ENCODE peak calls at places on chromosomes 11 and 22, in six cellular contexts. Y is CD4-positive, CD25-positive, alpha-beta regulatory T cell; R is endodermal cell; S is tibial nerve; M is naive thymus-derived CD4-positive, alpha-beta T cell; P is heart left ventricle. D is an unnamed sample.
A peak's percentile ranks its signal among the peaks of the same experiment; 100 is the strongest.

GRCh38 chr11:83816572-83817187 is 530.5 kb upstream of the CCDC90B start:
- DNase-seq in Y (peak; percentile 10), R (no peak), S (no peak), M (no peak), P (no peak), D (no peak)

GRCh38 chr11:65491163-65491465 is 7.7 kb upstream of the MALAT1 start:
- DNase-seq in Y (no peak), R (no peak), S (no peak), M (no peak), P (no peak), D (peak; percentile 29)

GRCh38 chr11:108125126-108125525 is 3.8 kb downstream of the ACAT1 start:
- DNase-seq in Y (no peak), R (no peak), S (no peak), M (no peak), P (no peak), D (no peak)

GRCh38 chr11:36364551-36364950 is 68.5 kb downstream of the PRR5L start:
- DNase-seq in Y (no peak), R (no peak), S (no peak), M (no peak), P (no peak), D (no peak)

GRCh38 chr11:127063191-127063590 is 62.6 kb upstream of the KIRREL3 start:
- DNase-seq in Y (no peak), R (no peak), S (no peak), M (no peak), P (no peak), D (no peak)

GRCh38 chr11:116544721-116545120 is 228.1 kb downstream of the BUD13 start:
- DNase-seq in Y (no peak), R (peak; percentile 10), S (no peak), M (no peak), P (no peak), D (no peak)

GRCh38 chr11:108115495-108116140 is 5.7 kb upstream of the ACAT1 start:
- DNase-seq in Y (no peak), R (peak; percentile 55), S (peak; percentile 86), M (no peak), P (peak; percentile 88), D (peak; percentile 93)

GRCh38 chr11:76656571-76657081 is 13.9 kb downstream of the LRRC32 start:
- DNase-seq in Y (no peak), R (peak; percentile 53), S (no peak), M (no peak), P (peak; percentile 47), D (peak; percentile 19)

GRCh38 chr11:65036931-65037330 is 4.1 kb upstream of the SAC3D1 start:
- DNase-seq in Y (no peak), R (no peak), S (no peak), M (no peak), P (peak; percentile 74), D (peak; percentile 90)

GRCh38 chr11:69951821-69952590 is 126.1 kb upstream of the ANO1 start:
- DNase-seq in Y (no peak), R (peak; percentile 36), S (no peak), M (no peak), P (no peak), D (no peak)

GRCh38 chr11:42175203-42175602 is 715.8 kb upstream of the LRRC4C start:
- DNase-seq in Y (no peak), R (no peak), S (no peak), M (no peak), P (no peak), D (no peak)

GRCh38 chr11:7642747-7643146 is 30.6 kb downstream of the CYB5R2 start:
- DNase-seq in Y (no peak), R (no peak), S (no peak), M (no peak), P (no peak), D (no peak)

GRCh38 chr11:8813658-8814057 is 97.3 kb upstream of the AKIP1 start:
- DNase-seq in Y (peak; percentile 60), R (peak; percentile 96), S (peak; percentile 41), M (no peak), P (peak; percentile 77), D (peak; percentile 84)

GRCh38 chr11:93652161-93652597 is 9.3 kb upstream of the CEP295 start:
- DNase-seq in Y (peak; percentile 42), R (peak; percentile 73), S (no peak), M (no peak), P (no peak), D (peak; percentile 45)

GRCh38 chr11:57763568-57763967 is 2.0 kb downstream of the CTNND1 start:
- DNase-seq in Y (no peak), R (no peak), S (no peak), M (no peak), P (no peak), D (no peak)

GRCh38 chr11:75450826-75451783 is 18.1 kb upstream of the KLHL35 start:
- DNase-seq in Y (peak; percentile 29), R (peak; percentile 92), S (no peak), M (no peak), P (no peak), D (no peak)

GRCh38 chr22:26139320-26139719 is 29.9 kb upstream of the SEZ6L start:
- DNase-seq in Y (no peak), R (no peak), S (no peak), M (no peak), P (peak; percentile 20), D (no peak)

GRCh38 chr11:45896392-45897068 is 10.5 kb downstream of the FREY1 start:
- DNase-seq in Y (no peak), R (peak; percentile 85), S (no peak), M (no peak), P (no peak), D (no peak)

GRCh38 chr11:20119315-20119714 is 41.0 kb downstream of the DBX1 start:
- DNase-seq in Y (no peak), R (no peak), S (no peak), M (no peak), P (no peak), D (no peak)

GRCh38 chr11:19664896-19665548 is 47.6 kb upstream of the NAV2 start:
- DNase-seq in Y (no peak), R (no peak), S (no peak), M (no peak), P (no peak), D (no peak)

GRCh38 chr11:44817207-44817944 is 90.6 kb downstream of the TSPAN18 start:
- DNase-seq in Y (no peak), R (no peak), S (no peak), M (no peak), P (no peak), D (no peak)

GRCh38 chr22:29305836-29306174 is 645 bp upstream of the GAS2L1 start:
- DNase-seq in Y (no peak), R (no peak), S (no peak), M (no peak), P (no peak), D (no peak)

GRCh38 chr11:75507571-75507970 is 18.2 kb downstream of the GDPD5 start:
- DNase-seq in Y (no peak), R (no peak), S (no peak), M (no peak), P (no peak), D (no peak)

GRCh38 chr11:134071766-134072403 is 3.0 kb downstream of the JAM3 start:
- DNase-seq in Y (no peak), R (no peak), S (no peak), M (no peak), P (no peak), D (no peak)

GRCh38 chr11:19076744-19077589 is 16.4 kb upstream of the MRGPRX2 start:
- DNase-seq in Y (peak; percentile 45), R (peak; percentile 91), S (no peak), M (peak; percentile 22), P (no peak), D (peak; percentile 58)

GRCh38 chr11:3190600-3190999 is 25.5 kb upstream of the OSBPL5 start:
- DNase-seq in Y (no peak), R (peak; percentile 45), S (no peak), M (no peak), P (no peak), D (no peak)

GRCh38 chr11:3193373-3194015 is 25.1 kb downstream of the MRGPRG start:
- DNase-seq in Y (no peak), R (peak; percentile 53), S (no peak), M (no peak), P (no peak), D (no peak)

GRCh38 chr11:3191586-3192324 is 26.6 kb upstream of the OSBPL5 start:
- DNase-seq in Y (no peak), R (no peak), S (no peak), M (no peak), P (no peak), D (no peak)

GRCh38 chr11:3194016-3194816 is 24.4 kb downstream of the MRGPRG start:
- DNase-seq in Y (no peak), R (peak; percentile 42), S (no peak), M (no peak), P (no peak), D (no peak)

GRCh38 chr11:3192511-3193372 is 25.9 kb downstream of the MRGPRG start:
- DNase-seq in Y (no peak), R (peak; percentile 48), S (no peak), M (no peak), P (no peak), D (no peak)
- H3K27ac ChIP-seq in Y (no peak overlapping the region), R (no peak overlapping the region), S (no peak overlapping the region), M (no peak overlapping the region), P (no peak overlapping the region), D (no peak overlapping the region)

DNA sequence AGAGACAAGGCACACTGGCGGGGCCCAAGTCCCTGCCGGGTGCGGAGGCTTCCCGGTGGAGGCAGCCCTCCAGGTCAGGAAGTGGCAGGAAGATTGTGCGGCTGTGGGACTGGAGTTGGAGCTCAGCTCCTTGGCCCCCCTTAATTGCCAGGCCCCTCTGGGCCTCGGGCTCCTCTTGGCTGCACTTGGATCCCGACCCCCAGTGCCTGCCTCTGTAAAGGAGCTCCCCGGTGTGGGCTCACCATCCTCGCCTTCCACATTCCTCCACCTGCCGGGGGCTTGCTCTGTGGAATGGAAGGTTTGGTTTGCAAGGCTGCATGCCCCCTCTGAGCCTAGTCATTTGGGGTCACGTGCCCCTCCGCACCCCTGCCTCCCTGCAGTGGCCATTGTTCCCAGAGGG is 38.1 kb upstream of the COMT start:
- DNase-seq in Y (no peak), R (peak; percentile 50), S (no peak), M (no peak), P (no peak), D (no peak)
- H3K27me3 ChIP-seq in Y (no peaks in the 10 kb centered on the region), R (no peaks in the 10 kb centered on the region), S (no peaks in the 10 kb centered on the region), M (no peaks in the 10 kb centered on the region), P (no peaks in the 10 kb centered on the region), D (no peaks in the 10 kb centered on the region)

GRCh38 chr11:61892085-61892370 is 683 bp upstream of the FADS3 start:
- DNase-seq in Y (no peak), R (no peak), S (no peak), M (no peak), P (no peak), D (no peak)
- H3K4me3 ChIP-seq in Y (no peak overlapping the region), R (peak overlapping the region; percentile 64), S (peak overlapping the region; percentile 36), M (peak overlapping the region; percentile 55), P (peak overlapping the region; percentile 87), D (no peak overlapping the region)

DNA sequence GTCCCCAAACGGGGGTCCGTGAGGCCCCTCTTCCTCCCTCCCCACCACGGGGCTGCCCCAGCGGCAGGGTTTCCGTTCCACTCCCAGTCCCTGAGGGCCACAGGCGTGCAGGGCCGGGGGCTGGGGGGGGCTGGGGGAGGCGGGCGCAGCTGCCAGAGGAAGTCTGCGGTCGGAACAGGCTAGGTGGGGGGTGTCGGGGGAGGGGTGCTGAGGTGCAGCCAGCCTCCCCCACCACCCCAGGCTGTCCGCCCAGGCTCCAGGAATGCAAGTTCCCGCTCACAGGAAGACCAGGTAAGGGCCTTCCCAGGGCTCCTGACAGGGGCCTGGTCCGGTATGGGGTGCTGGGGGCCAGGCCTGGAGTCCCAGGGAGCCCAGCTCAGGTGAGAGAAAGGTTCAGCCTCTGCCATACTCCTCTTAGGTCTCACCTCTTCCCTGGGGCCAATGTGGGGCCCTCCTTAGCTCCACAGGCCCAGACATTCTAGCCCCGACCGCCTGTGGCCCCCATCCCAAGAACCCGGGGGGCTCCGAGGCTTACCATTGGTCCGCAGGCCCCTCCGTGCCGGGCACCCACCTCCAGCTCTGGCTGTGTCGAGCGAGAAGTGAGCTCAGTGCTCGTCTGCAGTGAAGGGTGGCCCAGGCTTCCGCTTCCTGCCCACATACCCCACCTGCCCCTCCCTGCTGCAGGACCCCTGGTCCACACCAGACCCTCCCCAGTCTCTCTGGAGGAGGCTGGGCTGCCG is at the start of gene PTPRCAP:
- DNase-seq in Y (peak; percentile 90), R (no peak), S (no peak), M (peak; percentile 86), P (no peak), D (no peak)
- H3K27ac ChIP-seq in Y (peak within 1 kb of the TSS; percentile 94), R (no peak within 1 kb of the TSS), S (peak within 1 kb of the TSS; percentile 65), M (peak within 1 kb of the TSS; percentile 85), P (no peak within 1 kb of the TSS), D (no peak within 1 kb of the TSS)

D was measured in adrenal gland.